ENCODE peak calls at places on chromosome 4, in four cellular contexts. S, B, E and Y are unnamed samples.

GRCh38 chr4:123364906-123365305 is 31.7 kb upstream of the SPRY1 start:
- DNase-seq in S (no peak), B (no peak), E (no peak), Y (no peak)

GRCh38 chr4:142405021-142405991 is 440.8 kb downstream of the INPP4B start:
- DNase-seq in S (no peak), B (no peak), E (peak; percentile 81), Y (peak; percentile 48)

GRCh38 chr4:56768772-56769171 is 52.7 kb downstream of the SPINK2 start:
- DNase-seq in S (no peak), B (no peak), E (no peak), Y (peak; percentile 45)

GRCh38 chr4:118723369-118723768 is 38.2 kb downstream of the METTL14 start:
- DNase-seq in S (no peak), B (no peak), E (no peak), Y (no peak)

GRCh38 chr4:30839583-30840520 is 119.7 kb downstream of the PCDH7 start:
- DNase-seq in S (no peak), B (peak; percentile 21), E (peak; percentile 98), Y (no peak)

GRCh38 chr4:169332595-169332994 is 61.8 kb upstream of the SH3RF1 start:
- DNase-seq in S (no peak), B (no peak), E (no peak), Y (no peak)

GRCh38 chr4:55706526-55706925 is 70.4 kb upstream of the NMU start:
- DNase-seq in S (no peak), B (no peak), E (peak; percentile 7), Y (no peak)

GRCh38 chr4:25233737-25234389 is at the start of gene PI4K2B:
- DNase-seq in S (peak; percentile 39), B (peak; percentile 13), E (peak; percentile 70), Y (peak; percentile 92)

GRCh38 chr4:31983677-31984076 is 1263.5 kb downstream of the PCDH7 start:
- DNase-seq in S (no peak), B (no peak), E (no peak), Y (no peak)

GRCh38 chr4:21697583-21697982 is 251.0 kb downstream of the KCNIP4 start:
- DNase-seq in S (peak; percentile 39), B (no peak), E (peak; percentile 42), Y (no peak)

GRCh38 chr4:109406337-109406931 is 27.2 kb upstream of the SEC24B start:
- DNase-seq in S (no peak), B (peak; percentile 34), E (peak; percentile 72), Y (peak; percentile 27)

DNA sequence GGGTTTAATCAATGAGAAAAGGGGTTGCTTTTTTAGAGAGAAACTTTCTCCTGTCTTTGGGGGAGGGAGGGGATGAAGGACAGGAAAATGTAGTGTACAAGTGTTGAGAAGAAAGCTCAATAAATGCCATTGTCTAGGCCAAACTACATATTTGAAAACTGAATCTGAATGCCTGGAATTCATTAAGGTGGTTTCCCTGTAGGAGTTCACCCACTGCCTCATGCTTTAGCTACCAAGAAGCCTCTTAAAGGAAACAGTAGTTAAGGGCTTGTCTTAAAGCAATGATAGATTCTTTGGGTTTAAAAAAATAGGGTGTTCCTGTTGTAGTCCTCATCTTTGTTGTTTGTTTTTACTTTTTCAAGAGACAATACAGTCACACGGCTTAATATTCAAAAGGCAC is 45.8 kb downstream of the FNIP2 start:
- DNase-seq in S (no peak), B (no peak), E (peak; percentile 95), Y (no peak)
- H3K27ac ChIP-seq in S (no peak overlapping the region), B (no peak overlapping the region), E (no peak overlapping the region), Y (no peak overlapping the region)

DNA sequence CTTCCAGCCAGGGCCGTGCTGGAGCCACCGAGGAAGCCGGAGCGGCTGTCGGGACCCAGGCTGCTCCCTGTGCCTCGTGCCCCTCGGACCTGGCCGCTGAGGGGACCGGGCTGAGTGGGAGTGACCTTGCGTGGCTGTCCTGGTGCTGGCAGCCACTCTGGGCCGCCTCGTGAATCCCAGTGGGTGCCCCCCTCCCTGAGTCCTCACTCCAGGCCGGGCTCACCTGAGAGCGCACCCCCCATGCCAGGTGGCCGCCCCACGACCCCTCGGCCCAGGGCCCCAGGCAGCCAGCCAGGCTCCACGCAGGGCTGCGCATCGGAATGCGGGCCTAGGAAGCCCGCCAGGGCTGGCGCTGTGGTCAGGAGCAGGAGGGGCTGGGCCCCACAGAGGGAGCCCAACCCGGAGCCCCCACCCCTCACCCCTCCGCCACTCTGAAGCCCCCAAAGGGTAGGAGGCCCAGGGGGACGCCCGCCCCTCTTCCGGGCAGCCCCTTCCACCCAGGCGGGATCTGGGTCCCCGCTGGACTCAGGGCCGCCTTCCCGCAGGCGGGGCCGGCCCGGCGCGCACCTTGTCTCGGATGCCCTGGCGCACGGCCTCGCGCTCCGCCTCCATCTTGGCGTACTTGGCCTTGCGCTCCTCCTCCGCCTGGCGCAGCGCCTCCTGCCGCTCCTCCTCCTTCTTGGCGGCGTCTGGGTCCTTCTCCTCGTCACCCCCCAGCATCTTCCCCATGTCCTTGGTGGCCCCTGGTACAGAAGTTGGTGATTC is 33.9 kb downstream of the CPLX1 start:
- DNase-seq in S (no peak), B (no peak), E (peak; percentile 25), Y (peak; percentile 56)
- H3K27me3 ChIP-seq in S (peaks cover 12% of the 10 kb centered on the region), B (peaks cover 77% of the 10 kb centered on the region), E (peaks cover 40% of the 10 kb centered on the region), Y (peaks cover 44% of the 10 kb centered on the region)

GRCh38 chr4:134328741-134329140 is 127.2 kb upstream of the PABPC4L start:
- DNase-seq in S (no peak), B (no peak), E (no peak), Y (no peak)

GRCh38 chr4:134327274-134328122 is 125.9 kb upstream of the PABPC4L start:
- DNase-seq in S (no peak), B (no peak), E (no peak), Y (no peak)

GRCh38 chr4:134324179-134324578 is 122.6 kb upstream of the PABPC4L start:
- DNase-seq in S (no peak), B (no peak), E (no peak), Y (no peak)

GRCh38 chr4:134326866-134327265 is 125.3 kb upstream of the PABPC4L start:
- DNase-seq in S (no peak), B (no peak), E (no peak), Y (no peak)
- H3K4me3 ChIP-seq in S (no peak overlapping the region), B (no peak overlapping the region), E (no peak overlapping the region), Y (no peak overlapping the region)

DNA sequence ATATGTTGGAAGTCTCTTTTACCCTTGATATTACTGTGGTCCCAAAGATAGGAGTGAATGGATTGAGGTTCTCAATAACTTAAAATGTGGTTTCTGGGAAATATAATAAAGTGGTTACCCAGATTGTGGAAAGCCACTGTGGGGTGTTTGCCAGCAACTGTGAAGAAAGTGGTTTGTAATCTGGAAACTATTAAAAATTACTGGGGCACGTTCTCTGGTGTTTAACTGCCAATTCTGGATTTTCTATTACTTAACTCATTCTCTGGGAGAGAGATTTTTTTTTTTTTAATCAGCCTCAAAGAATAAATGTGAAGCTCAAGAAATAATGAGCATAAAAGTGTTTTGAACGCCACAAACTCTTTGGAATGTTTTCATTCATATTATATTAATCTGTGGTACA is 4.9 kb upstream of the CXCL6 start:
- DNase-seq in S (no peak), B (no peak), E (peak; percentile 70), Y (no peak)
- H3K27ac ChIP-seq in S (no peak overlapping the region), B (no peak overlapping the region), E (no peak overlapping the region), Y (no peak overlapping the region)